ENCODE peak calls at places on chromosomes 6 and 20, in ten cellular contexts. One of them, this sample, is unnamed.

GRCh38 chr20:23889775-23890187 is 10.2 kb upstream of the CST5 start:
- DNase-seq in mucosa of descending colon: no peak
- DNase-seq in AG10803: peak
- DNase-seq in mammary epithelial cell: peak
- DNase-seq in HL-60: peak
- DNase-seq in A549: peak
- DNase-seq in tibial nerve: no peak
- DNase-seq in kidney epithelial cell: peak
- DNase-seq in AG04450: peak
- DNase-seq in right atrium auricular region: no peak
- DNase-seq in this sample: peak

GRCh38 chr20:15544727-15545126 is 1028.5 kb downstream of the KIF16B start:
- DNase-seq in mucosa of descending colon: no peak
- DNase-seq in AG10803: no peak
- DNase-seq in mammary epithelial cell: no peak
- DNase-seq in HL-60: no peak
- DNase-seq in A549: no peak
- DNase-seq in tibial nerve: no peak
- DNase-seq in kidney epithelial cell: no peak
- DNase-seq in AG04450: no peak
- DNase-seq in right atrium auricular region: no peak
- DNase-seq in this sample: no peak

GRCh38 chr6:33172307-33173227 is 19.7 kb downstream of the COL11A2 start:
- DNase-seq in mucosa of descending colon: no peak
- DNase-seq in AG10803: peak
- DNase-seq in mammary epithelial cell: peak
- DNase-seq in HL-60: no peak
- DNase-seq in A549: peak
- DNase-seq in tibial nerve: no peak
- DNase-seq in kidney epithelial cell: no peak
- DNase-seq in AG04450: no peak
- DNase-seq in right atrium auricular region: no peak
- DNase-seq in this sample: peak

GRCh38 chr20:41716436-41716835 is 98.3 kb upstream of the CHD6 start:
- DNase-seq in mucosa of descending colon: no peak
- DNase-seq in AG10803: no peak
- DNase-seq in mammary epithelial cell: no peak
- DNase-seq in HL-60: no peak
- DNase-seq in A549: no peak
- DNase-seq in tibial nerve: no peak
- DNase-seq in kidney epithelial cell: no peak
- DNase-seq in AG04450: no peak
- DNase-seq in right atrium auricular region: no peak
- DNase-seq in this sample: peak

GRCh38 chr6:64250126-64250525 is 614.5 kb downstream of the PHF3 start:
- DNase-seq in mucosa of descending colon: no peak
- DNase-seq in AG10803: no peak
- DNase-seq in mammary epithelial cell: no peak
- DNase-seq in HL-60: no peak
- DNase-seq in A549: no peak
- DNase-seq in tibial nerve: no peak
- DNase-seq in kidney epithelial cell: no peak
- DNase-seq in AG04450: peak
- DNase-seq in right atrium auricular region: no peak
- DNase-seq in this sample: no peak

GRCh38 chr6:26613717-26614683 is 17.2 kb downstream of the ABT1 start:
- DNase-seq in mucosa of descending colon: no peak
- DNase-seq in AG10803: no peak
- DNase-seq in mammary epithelial cell: no peak
- DNase-seq in HL-60: no peak
- DNase-seq in A549: no peak
- DNase-seq in tibial nerve: no peak
- DNase-seq in kidney epithelial cell: no peak
- DNase-seq in AG04450: no peak
- DNase-seq in right atrium auricular region: no peak
- DNase-seq in this sample: peak

GRCh38 chr6:44558315-44559227 is 171.1 kb downstream of the CDC5L start:
- DNase-seq in mucosa of descending colon: no peak
- DNase-seq in AG10803: no peak
- DNase-seq in mammary epithelial cell: no peak
- DNase-seq in HL-60: no peak
- DNase-seq in A549: no peak
- DNase-seq in tibial nerve: no peak
- DNase-seq in kidney epithelial cell: no peak
- DNase-seq in AG04450: no peak
- DNase-seq in right atrium auricular region: no peak
- DNase-seq in this sample: no peak

GRCh38 chr20:5008743-5009142 is 7.4 kb upstream of the SLC23A2 start:
- DNase-seq in mucosa of descending colon: no peak
- DNase-seq in AG10803: no peak
- DNase-seq in mammary epithelial cell: peak
- DNase-seq in HL-60: peak
- DNase-seq in A549: no peak
- DNase-seq in tibial nerve: no peak
- DNase-seq in kidney epithelial cell: no peak
- DNase-seq in AG04450: no peak
- DNase-seq in right atrium auricular region: no peak
- DNase-seq in this sample: peak

DNA sequence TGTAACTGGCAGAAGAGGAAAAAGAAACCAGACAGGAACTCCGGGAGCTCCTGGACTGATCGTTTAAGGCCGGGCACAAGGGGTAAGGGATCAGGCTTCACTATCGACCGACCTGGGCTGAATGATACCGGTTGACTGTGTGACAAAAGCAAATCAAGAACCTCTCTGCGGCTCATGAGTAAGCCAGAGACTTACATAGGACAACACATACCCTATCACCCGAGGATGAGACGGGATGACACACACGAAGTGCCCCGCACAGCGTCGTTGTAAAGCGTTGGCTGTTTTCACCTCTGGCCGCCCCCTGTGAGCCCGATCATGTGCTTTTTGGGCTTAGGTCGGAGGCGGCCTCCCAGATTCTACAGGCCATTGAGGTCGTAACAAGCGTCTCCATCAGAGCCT is 695 bp upstream of the TGIF2 start:
- DNase-seq in mucosa of descending colon: no peak
- DNase-seq in AG10803: peak
- DNase-seq in mammary epithelial cell: peak
- DNase-seq in HL-60: no peak
- DNase-seq in A549: no peak
- DNase-seq in tibial nerve: no peak
- DNase-seq in kidney epithelial cell: no peak
- DNase-seq in AG04450: no peak
- DNase-seq in right atrium auricular region: no peak
- DNase-seq in this sample: peak
- H3K4me3 ChIP-seq in mucosa of descending colon: no peak
- H3K4me3 ChIP-seq in AG10803: peak
- H3K4me3 ChIP-seq in mammary epithelial cell: no peak
- H3K4me3 ChIP-seq in HL-60: no peak
- H3K4me3 ChIP-seq in A549: peak
- H3K4me3 ChIP-seq in tibial nerve: peak
- H3K4me3 ChIP-seq in kidney epithelial cell: peak
- H3K4me3 ChIP-seq in AG04450: peak
- H3K4me3 ChIP-seq in right atrium auricular region: peak
- H3K4me3 ChIP-seq in this sample: peak

GRCh38 chr20:38342196-38342595 is 4.1 kb upstream of the LBP start:
- DNase-seq in mucosa of descending colon: no peak
- DNase-seq in AG10803: no peak
- DNase-seq in mammary epithelial cell: no peak
- DNase-seq in HL-60: no peak
- DNase-seq in A549: no peak
- DNase-seq in tibial nerve: no peak
- DNase-seq in kidney epithelial cell: no peak
- DNase-seq in AG04450: no peak
- DNase-seq in right atrium auricular region: no peak
- DNase-seq in this sample: no peak

GRCh38 chr20:38340693-38341092 is 5.6 kb upstream of the LBP start:
- DNase-seq in mucosa of descending colon: no peak
- DNase-seq in AG10803: no peak
- DNase-seq in mammary epithelial cell: no peak
- DNase-seq in HL-60: no peak
- DNase-seq in A549: no peak
- DNase-seq in tibial nerve: no peak
- DNase-seq in kidney epithelial cell: no peak
- DNase-seq in AG04450: no peak
- DNase-seq in right atrium auricular region: no peak
- DNase-seq in this sample: no peak

GRCh38 chr20:38339993-38340392 is 6.3 kb upstream of the LBP start:
- DNase-seq in mucosa of descending colon: no peak
- DNase-seq in AG10803: no peak
- DNase-seq in mammary epithelial cell: no peak
- DNase-seq in HL-60: no peak
- DNase-seq in A549: no peak
- DNase-seq in tibial nerve: no peak
- DNase-seq in kidney epithelial cell: no peak
- DNase-seq in AG04450: no peak
- DNase-seq in right atrium auricular region: no peak
- DNase-seq in this sample: no peak

GRCh38 chr20:38337561-38338140 is 8.6 kb upstream of the LBP start:
- DNase-seq in mucosa of descending colon: no peak
- DNase-seq in AG10803: no peak
- DNase-seq in mammary epithelial cell: peak
- DNase-seq in HL-60: peak
- DNase-seq in A549: peak
- DNase-seq in tibial nerve: no peak
- DNase-seq in kidney epithelial cell: no peak
- DNase-seq in AG04450: no peak
- DNase-seq in right atrium auricular region: no peak
- DNase-seq in this sample: peak

DNA sequence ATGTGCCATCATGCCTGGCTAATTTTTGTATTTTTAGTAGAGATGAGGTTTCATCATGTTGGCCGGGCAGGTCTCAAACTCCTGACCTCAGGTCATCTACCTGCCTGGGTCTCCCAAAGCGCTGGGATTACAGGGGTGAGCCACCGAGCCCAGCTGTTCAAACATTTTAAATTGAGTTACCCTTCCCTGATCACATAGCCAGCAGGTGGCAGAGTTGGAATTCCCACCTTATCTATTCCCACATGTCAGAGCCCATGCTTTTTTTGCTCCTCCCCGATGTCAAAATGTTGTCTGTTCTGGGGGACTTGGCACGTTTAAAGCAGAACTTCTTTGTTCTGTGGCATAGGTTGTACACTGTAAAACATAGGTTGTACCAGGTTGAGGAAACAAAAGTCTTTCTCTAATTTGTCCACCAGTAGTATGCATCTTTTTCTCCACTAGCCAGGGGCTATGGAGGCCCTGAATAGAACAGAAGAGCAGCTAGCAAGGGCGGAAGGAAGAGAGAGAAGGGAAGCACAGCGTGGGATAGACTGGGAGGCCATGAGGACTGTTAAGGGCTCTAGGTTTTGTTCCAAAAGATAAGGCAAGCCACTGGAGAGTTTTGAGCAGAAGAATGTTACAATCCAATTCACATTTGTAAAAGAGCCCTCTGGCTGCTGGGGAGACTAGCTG is 7.3 kb upstream of the LBP start:
- DNase-seq in mucosa of descending colon: no peak
- DNase-seq in AG10803: no peak
- DNase-seq in mammary epithelial cell: peak
- DNase-seq in HL-60: no peak
- DNase-seq in A549: no peak
- DNase-seq in tibial nerve: peak
- DNase-seq in kidney epithelial cell: no peak
- DNase-seq in AG04450: no peak
- DNase-seq in right atrium auricular region: no peak
- DNase-seq in this sample: peak
- TF ChIP-seq CTCF in mucosa of descending colon: no peak
- TF ChIP-seq CTCF in AG10803: peak
- TF ChIP-seq CTCF in mammary epithelial cell: peak
- TF ChIP-seq CTCF in HL-60: no peak
- TF ChIP-seq CTCF in A549: no peak
- TF ChIP-seq CTCF in tibial nerve: no peak
- TF ChIP-seq CTCF in kidney epithelial cell: peak
- TF ChIP-seq CTCF in AG04450: peak
- TF ChIP-seq CTCF in right atrium auricular region: peak
- TF ChIP-seq CTCF in this sample: peak

DNA sequence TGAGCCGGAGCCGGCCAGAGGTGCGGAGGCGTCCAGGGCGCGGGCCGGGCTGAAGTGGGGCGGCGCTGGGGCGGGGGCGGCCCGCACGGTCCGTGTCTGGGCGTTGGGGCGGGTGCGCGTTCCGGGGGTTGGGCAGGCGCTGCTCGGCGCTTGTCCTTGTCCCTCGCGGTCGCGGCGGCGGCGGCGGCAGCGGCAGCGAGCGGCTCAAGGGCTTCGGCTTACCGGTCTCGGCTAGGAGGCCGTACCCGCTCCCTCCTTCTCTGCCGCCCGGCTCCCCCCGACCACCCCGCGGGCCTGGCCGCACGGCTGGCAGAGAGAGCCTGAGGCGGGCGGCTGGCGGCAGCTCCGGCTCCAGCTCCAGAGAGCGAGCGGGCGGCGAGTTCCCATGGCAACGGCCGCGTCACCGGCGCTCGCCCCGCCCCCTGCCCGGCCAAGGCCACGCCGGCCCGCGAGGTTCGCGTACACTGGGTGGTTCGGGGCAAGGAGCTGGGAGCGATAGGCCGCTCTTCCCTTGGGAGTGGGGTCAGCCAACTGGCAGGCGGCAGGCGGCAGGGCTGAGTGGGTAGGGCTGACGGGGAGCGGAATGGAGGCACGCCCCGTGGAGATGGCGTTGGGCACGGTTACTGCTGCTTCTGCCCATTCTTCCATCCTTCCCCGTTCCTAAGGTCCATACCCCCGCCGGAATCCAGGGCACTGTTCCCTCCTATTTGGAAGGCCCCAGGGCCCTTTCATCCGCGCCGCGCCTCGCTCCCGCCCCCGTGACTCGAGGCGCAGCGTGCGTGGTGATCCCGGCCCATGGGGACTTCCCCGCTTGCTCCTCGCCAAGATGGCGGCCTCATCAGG is at the start of gene LRRC73:
- DNase-seq in mucosa of descending colon: peak
- DNase-seq in AG10803: peak
- DNase-seq in mammary epithelial cell: peak
- DNase-seq in HL-60: no peak
- DNase-seq in A549: peak
- DNase-seq in tibial nerve: peak
- DNase-seq in kidney epithelial cell: no peak
- DNase-seq in AG04450: no peak
- DNase-seq in right atrium auricular region: peak
- DNase-seq in this sample: peak
- H3K4me3 ChIP-seq in mucosa of descending colon: peak
- H3K4me3 ChIP-seq in AG10803: peak
- H3K4me3 ChIP-seq in mammary epithelial cell: peak
- H3K4me3 ChIP-seq in HL-60: peak
- H3K4me3 ChIP-seq in A549: peak
- H3K4me3 ChIP-seq in tibial nerve: peak
- H3K4me3 ChIP-seq in kidney epithelial cell: peak
- H3K4me3 ChIP-seq in AG04450: peak
- H3K4me3 ChIP-seq in right atrium auricular region: peak
- H3K4me3 ChIP-seq in this sample: peak

GRCh38 chr6:167910007-167910406 is 83.3 kb downstream of the AFDN start:
- DNase-seq in mucosa of descending colon: no peak
- DNase-seq in AG10803: no peak
- DNase-seq in mammary epithelial cell: no peak
- DNase-seq in HL-60: no peak
- DNase-seq in A549: no peak
- DNase-seq in tibial nerve: no peak
- DNase-seq in kidney epithelial cell: no peak
- DNase-seq in AG04450: no peak
- DNase-seq in right atrium auricular region: no peak
- DNase-seq in this sample: no peak

GRCh38 chr6:167907837-167908681 is 81.3 kb downstream of the AFDN start:
- DNase-seq in mucosa of descending colon: no peak
- DNase-seq in AG10803: peak
- DNase-seq in mammary epithelial cell: peak
- DNase-seq in HL-60: no peak
- DNase-seq in A549: peak
- DNase-seq in tibial nerve: peak
- DNase-seq in kidney epithelial cell: no peak
- DNase-seq in AG04450: no peak
- DNase-seq in right atrium auricular region: no peak
- DNase-seq in this sample: peak

GRCh38 chr6:167904791-167905190 is 78.1 kb downstream of the AFDN start:
- DNase-seq in mucosa of descending colon: no peak
- DNase-seq in AG10803: no peak
- DNase-seq in mammary epithelial cell: no peak
- DNase-seq in HL-60: no peak
- DNase-seq in A549: no peak
- DNase-seq in tibial nerve: no peak
- DNase-seq in kidney epithelial cell: no peak
- DNase-seq in AG04450: no peak
- DNase-seq in right atrium auricular region: no peak
- DNase-seq in this sample: no peak

GRCh38 chr6:167910652-167911051 is 83.9 kb downstream of the AFDN start:
- DNase-seq in mucosa of descending colon: no peak
- DNase-seq in AG10803: no peak
- DNase-seq in mammary epithelial cell: no peak
- DNase-seq in HL-60: no peak
- DNase-seq in A549: no peak
- DNase-seq in tibial nerve: no peak
- DNase-seq in kidney epithelial cell: no peak
- DNase-seq in AG04450: no peak
- DNase-seq in right atrium auricular region: no peak
- DNase-seq in this sample: no peak

GRCh38 chr6:167906899-167907298 is 80.2 kb downstream of the AFDN start:
- DNase-seq in mucosa of descending colon: peak
- DNase-seq in AG10803: no peak
- DNase-seq in mammary epithelial cell: no peak
- DNase-seq in HL-60: no peak
- DNase-seq in A549: no peak
- DNase-seq in tibial nerve: no peak
- DNase-seq in kidney epithelial cell: no peak
- DNase-seq in AG04450: no peak
- DNase-seq in right atrium auricular region: peak
- DNase-seq in this sample: peak
- TF ChIP-seq CTCF in mucosa of descending colon: no peak
- TF ChIP-seq CTCF in AG10803: no peak
- TF ChIP-seq CTCF in mammary epithelial cell: no peak
- TF ChIP-seq CTCF in HL-60: no peak
- TF ChIP-seq CTCF in A549: no peak
- TF ChIP-seq CTCF in tibial nerve: no peak
- TF ChIP-seq CTCF in kidney epithelial cell: no peak
- TF ChIP-seq CTCF in AG04450: no peak
- TF ChIP-seq CTCF in right atrium auricular region: peak
- TF ChIP-seq CTCF in this sample: peak

This sample was measured in epithelial cell of esophagus.